ENCODE peak calls at places on chromosome 2, in nine cellular contexts. N, O, M, V, E, J, B, G and Y are unnamed samples.

GRCh38 chr2:196176142-196176738 is 4.9 kb upstream of the STK17B start:
- DNase-seq in M (no peak), B (no peak), G (no peak), N (no peak), O (no peak), V (no peak), E (no peak), J (no peak), Y (peak; percentile 94)

GRCh38 chr2:182014284-182014683 is 28.6 kb downstream of the PPP1R1C start:
- DNase-seq in M (no peak), N (no peak), J (no peak), E (no peak), B (no peak), G (peak; percentile 2), O (no peak), V (no peak), Y (no peak)

GRCh38 chr2:182360012-182360662 is 66.7 kb downstream of the PDE1A start:
- DNase-seq in O (peak; percentile 14), E (peak; percentile 90), M (peak; percentile 34), N (no peak), V (no peak), B (peak; percentile 94), G (no peak), J (no peak), Y (no peak)

GRCh38 chr2:236668531-236668969 is 98.9 kb downstream of the ACKR3 start:
- DNase-seq in B (no peak), G (no peak), M (no peak), E (no peak), J (no peak), O (no peak), N (no peak), V (no peak), Y (no peak)

GRCh38 chr2:239895669-239896068 is 129.5 kb downstream of the NDUFA10 start:
- DNase-seq in E (no peak), B (no peak), J (no peak), V (no peak), G (no peak), M (no peak), N (no peak), O (no peak), Y (no peak)

GRCh38 chr2:647003-647560 is 30.1 kb downstream of the TMEM18 start:
- DNase-seq in E (no peak), G (no peak), B (no peak), V (no peak), M (no peak), J (no peak), O (no peak), N (no peak), Y (no peak)

GRCh38 chr2:217555075-217555876 is 447.5 kb downstream of the TNS1 start:
- DNase-seq in M (no peak), N (no peak), V (no peak), O (no peak), E (no peak), B (no peak), J (no peak), G (peak; percentile 69), Y (no peak)

GRCh38 chr2:73202156-73203054 is at the start of gene NOTO:
- DNase-seq in J (peak; percentile 63), B (peak; percentile 25), O (peak; percentile 36), M (no peak), E (peak; percentile 21), N (no peak), G (peak; percentile 82), V (no peak), Y (no peak)

GRCh38 chr2:149055751-149056150 is 17.3 kb downstream of the LYPD6B start:
- DNase-seq in G (no peak), M (no peak), J (no peak), E (no peak), N (no peak), O (no peak), B (no peak), V (no peak), Y (no peak)

GRCh38 chr2:59884166-59884565 is 669.3 kb downstream of the BCL11A start:
- DNase-seq in B (no peak), V (no peak), N (no peak), E (no peak), M (no peak), J (no peak), G (no peak), O (no peak), Y (no peak)

GRCh38 chr2:218130373-218130772 is 4.5 kb downstream of the CXCR2 start:
- DNase-seq in V (no peak), M (no peak), G (no peak), N (no peak), O (no peak), B (no peak), J (no peak), E (no peak), Y (no peak)

GRCh38 chr2:23293063-23293462 is 91.9 kb upstream of the KLHL29 start:
- DNase-seq in N (no peak), O (no peak), V (no peak), M (no peak), E (peak; percentile 26), G (no peak), J (no peak), B (peak; percentile 77), Y (no peak)

DNA sequence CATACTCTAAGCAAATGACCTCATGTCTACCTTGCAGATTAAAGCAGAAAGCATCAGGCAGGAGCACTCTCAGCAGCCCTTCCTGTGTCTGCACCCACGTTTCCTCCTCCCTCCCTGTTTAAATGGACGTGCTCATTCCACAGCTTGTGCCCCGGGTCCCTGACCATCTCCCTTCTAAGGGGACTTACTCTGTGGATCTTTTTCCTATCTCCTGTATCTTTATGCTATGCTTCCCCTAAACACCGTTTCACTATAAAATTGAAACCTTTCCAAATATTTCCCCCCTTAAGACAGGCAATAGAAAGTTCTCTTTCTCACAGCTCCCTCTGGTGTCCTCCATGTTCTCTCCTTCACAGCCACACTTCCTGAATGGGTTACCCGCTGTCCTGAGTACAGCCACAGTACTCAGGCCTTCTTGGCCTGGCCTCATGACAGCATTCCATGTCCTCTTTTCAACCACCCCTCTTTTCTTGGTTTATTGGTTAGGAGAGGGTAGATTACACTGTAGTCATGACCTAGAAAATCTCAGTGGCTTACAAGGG is 41.1 kb downstream of the TMEM185B start:
- DNase-seq in N (no peak), G (no peak), V (no peak), E (no peak), O (no peak), M (no peak), J (no peak), B (no peak), Y (no peak)
- TF ChIP-seq CTCF in N (no peak), G (peak; percentile 43), V (no peak), E (no peak), O (no peak), M (no peak), J (no peak), B (no peak), Y (no peak)

DNA sequence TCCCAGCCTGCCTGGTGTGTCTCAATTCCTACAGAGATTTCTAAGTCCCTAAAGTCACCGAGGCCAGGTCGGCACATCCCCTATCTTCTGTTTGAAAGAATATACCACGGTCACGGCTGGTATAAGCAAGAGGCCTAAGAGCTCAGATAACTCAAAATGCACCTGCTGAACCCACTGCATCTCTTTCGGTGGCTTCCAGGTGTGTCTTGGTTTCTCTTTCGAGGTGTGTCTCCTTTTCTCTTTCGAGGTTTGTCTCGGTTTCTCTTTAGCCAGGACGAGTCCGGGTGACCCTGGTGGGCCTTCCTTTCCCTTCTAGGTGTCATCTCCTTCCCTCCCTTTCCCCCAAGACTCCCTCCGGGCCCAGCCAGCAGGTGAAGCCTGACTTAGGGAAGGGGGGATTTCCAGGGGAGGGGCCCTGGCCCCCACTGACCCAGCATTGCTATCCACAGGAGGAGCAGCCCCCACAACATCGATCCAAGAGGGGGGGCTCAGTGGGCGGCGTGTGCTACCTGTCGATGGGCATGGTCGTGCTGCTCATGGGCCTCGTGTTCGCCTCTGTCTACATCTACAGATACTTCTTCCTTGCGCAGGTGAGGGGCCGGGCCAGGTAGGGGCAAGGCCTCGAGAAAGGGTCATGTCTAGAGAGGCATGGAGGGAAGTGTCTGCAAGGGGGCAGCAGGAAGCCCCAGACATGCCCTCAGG is 8.4 kb downstream of the ITM2C start:
- DNase-seq in N (no peak), J (no peak), V (no peak), B (no peak), M (no peak), G (no peak), E (no peak), O (no peak), Y (peak; percentile 94)
- H3K4me3 ChIP-seq in N (no peak overlapping the region), J (no peak overlapping the region), V (no peak overlapping the region), B (no peak overlapping the region), M (no peak overlapping the region), G (no peak overlapping the region), E (no peak overlapping the region), O (no peak overlapping the region), Y (peak overlapping the region; percentile 51)

DNA sequence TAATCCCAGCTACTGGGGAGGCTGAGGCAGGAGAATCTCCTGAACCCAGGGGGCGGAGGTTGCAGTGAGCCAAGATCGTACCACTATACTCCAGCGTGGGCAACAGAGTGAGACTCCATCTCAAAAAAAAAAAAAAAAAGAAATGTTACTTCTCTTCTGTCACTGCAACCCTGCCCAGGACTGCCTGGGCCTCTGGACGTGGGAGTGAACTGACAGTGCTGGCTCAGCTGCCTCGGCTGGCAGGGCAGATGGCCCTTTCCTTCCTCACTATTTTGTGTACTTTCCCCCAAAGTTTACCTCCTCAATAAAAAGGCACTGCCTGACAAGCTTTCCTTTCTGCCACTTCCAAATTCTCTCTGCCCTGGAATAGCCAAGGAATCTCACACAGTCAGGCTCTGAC is 12.5 kb upstream of the GPR155 start:
- DNase-seq in J (no peak), E (no peak), M (no peak), G (no peak), B (no peak), N (no peak), O (no peak), V (no peak), Y (no peak)
- TF ChIP-seq CTCF in J (no peak), E (no peak), M (no peak), G (no peak), B (no peak), N (no peak), O (no peak), V (no peak), Y (no peak)

GRCh38 chr2:185643434-185643833 is 95.2 kb upstream of the FSIP2 start:
- DNase-seq in M (no peak), N (no peak), O (peak; percentile 43), G (no peak), J (no peak), B (no peak), E (no peak), V (no peak), Y (no peak)

GRCh38 chr2:185640588-185640987 is 98.0 kb upstream of the FSIP2 start:
- DNase-seq in M (no peak), V (no peak), O (no peak), G (no peak), N (no peak), B (no peak), E (no peak), J (no peak), Y (no peak)

GRCh38 chr2:185633621-185634020 is 105.0 kb upstream of the FSIP2 start:
- DNase-seq in O (no peak), G (no peak), V (no peak), N (no peak), B (no peak), E (no peak), J (peak; percentile 25), M (no peak), Y (no peak)

DNA sequence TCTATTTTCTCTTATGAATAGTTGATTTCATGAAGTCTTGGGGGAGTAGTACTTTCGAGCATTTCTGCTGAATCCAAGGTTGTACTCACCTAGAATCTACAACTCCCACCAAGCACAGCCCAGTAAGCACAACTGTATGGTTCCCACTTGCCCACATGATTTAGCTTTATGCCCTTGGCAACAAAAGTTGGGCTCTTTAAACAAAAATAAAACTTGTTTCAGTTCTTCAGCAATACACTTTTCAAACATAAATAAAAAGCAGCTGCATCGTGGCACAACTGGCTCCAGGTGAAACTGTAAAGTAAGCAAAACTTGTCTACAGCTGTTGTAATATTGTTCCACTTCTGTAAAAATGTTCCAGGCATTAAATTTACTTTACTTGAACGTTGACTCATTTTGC is 99.8 kb upstream of the FSIP2 start:
- DNase-seq in M (no peak), O (no peak), V (no peak), E (no peak), J (no peak), N (no peak), G (no peak), B (no peak), Y (no peak)
- H3K4me3 ChIP-seq in M (no peak overlapping the region), O (no peak overlapping the region), V (no peak overlapping the region), E (no peak overlapping the region), J (no peak overlapping the region), N (no peak overlapping the region), G (no peak overlapping the region), B (no peak overlapping the region), Y (no peak overlapping the region)